ENCODE peak calls at places on chromosomes 2 and 18, in four cellular contexts. One of them, this sample, is unnamed.

GRCh38 chr2:112690853-112691390 is 29.9 kb upstream of the NT5DC4 start:
- DNase-seq in nephron progenitor cell: peak; percentile 34
- DNase-seq in fibroblast of the aortic adventitia: peak; percentile 38
- DNase-seq in activated CD8-positive, alpha-beta memory T cell treated with anti-CD3 and anti-CD28 coated beads for 4 hours: peak; percentile 49
- DNase-seq in this sample: peak; percentile 56

GRCh38 chr2:61272421-61273070 is 110.6 kb downstream of the C2orf74 start:
- DNase-seq in nephron progenitor cell: no peak
- DNase-seq in fibroblast of the aortic adventitia: peak; percentile 16
- DNase-seq in activated CD8-positive, alpha-beta memory T cell treated with anti-CD3 and anti-CD28 coated beads for 4 hours: no peak
- DNase-seq in this sample: no peak

GRCh38 chr2:196318517-196319377 is 147.4 kb upstream of the STK17B start:
- DNase-seq in nephron progenitor cell: no peak
- DNase-seq in fibroblast of the aortic adventitia: no peak
- DNase-seq in activated CD8-positive, alpha-beta memory T cell treated with anti-CD3 and anti-CD28 coated beads for 4 hours: no peak
- DNase-seq in this sample: no peak

GRCh38 chr2:19722486-19723420 is 179.0 kb downstream of the TTC32 start:
- DNase-seq in nephron progenitor cell: no peak
- DNase-seq in fibroblast of the aortic adventitia: no peak
- DNase-seq in activated CD8-positive, alpha-beta memory T cell treated with anti-CD3 and anti-CD28 coated beads for 4 hours: no peak
- DNase-seq in this sample: no peak

GRCh38 chr2:71933467-71934319 is 214.0 kb downstream of the CYP26B1 start:
- DNase-seq in nephron progenitor cell: no peak
- DNase-seq in fibroblast of the aortic adventitia: peak; percentile 66
- DNase-seq in activated CD8-positive, alpha-beta memory T cell treated with anti-CD3 and anti-CD28 coated beads for 4 hours: no peak
- DNase-seq in this sample: no peak

GRCh38 chr2:109231428-109231827 is 102.4 kb downstream of the SH3RF3 start:
- DNase-seq in nephron progenitor cell: no peak
- DNase-seq in fibroblast of the aortic adventitia: no peak
- DNase-seq in activated CD8-positive, alpha-beta memory T cell treated with anti-CD3 and anti-CD28 coated beads for 4 hours: no peak
- DNase-seq in this sample: no peak

GRCh38 chr18:13849791-13850190 is 25.8 kb downstream of the MC5R start:
- DNase-seq in nephron progenitor cell: no peak
- DNase-seq in fibroblast of the aortic adventitia: no peak
- DNase-seq in activated CD8-positive, alpha-beta memory T cell treated with anti-CD3 and anti-CD28 coated beads for 4 hours: no peak
- DNase-seq in this sample: no peak

GRCh38 chr2:12261993-12262680 is 454.6 kb upstream of the TRIB2 start:
- DNase-seq in nephron progenitor cell: no peak
- DNase-seq in fibroblast of the aortic adventitia: no peak
- DNase-seq in activated CD8-positive, alpha-beta memory T cell treated with anti-CD3 and anti-CD28 coated beads for 4 hours: no peak
- DNase-seq in this sample: peak; percentile 16

GRCh38 chr18:39380823-39381222 is 1815.2 kb upstream of the CELF4 start:
- DNase-seq in nephron progenitor cell: no peak
- DNase-seq in fibroblast of the aortic adventitia: no peak
- DNase-seq in activated CD8-positive, alpha-beta memory T cell treated with anti-CD3 and anti-CD28 coated beads for 4 hours: no peak
- DNase-seq in this sample: no peak

GRCh38 chr2:232658217-232658785 is 24.9 kb downstream of the EFHD1 start:
- DNase-seq in nephron progenitor cell: no peak
- DNase-seq in fibroblast of the aortic adventitia: no peak
- DNase-seq in activated CD8-positive, alpha-beta memory T cell treated with anti-CD3 and anti-CD28 coated beads for 4 hours: no peak
- DNase-seq in this sample: no peak

GRCh38 chr18:24176727-24177416 is 38.0 kb downstream of the CABYR start:
- DNase-seq in nephron progenitor cell: peak; percentile 72
- DNase-seq in fibroblast of the aortic adventitia: peak; percentile 57
- DNase-seq in activated CD8-positive, alpha-beta memory T cell treated with anti-CD3 and anti-CD28 coated beads for 4 hours: peak; percentile 9
- DNase-seq in this sample: peak; percentile 65

GRCh38 chr2:229713371-229714079 is 830 bp downstream of the DNER start:
- DNase-seq in nephron progenitor cell: peak; percentile 45
- DNase-seq in fibroblast of the aortic adventitia: no peak
- DNase-seq in activated CD8-positive, alpha-beta memory T cell treated with anti-CD3 and anti-CD28 coated beads for 4 hours: no peak
- DNase-seq in this sample: peak; percentile 29

GRCh38 chr2:31079665-31080064 is 58.6 kb downstream of the GALNT14 start:
- DNase-seq in nephron progenitor cell: peak; percentile 59
- DNase-seq in fibroblast of the aortic adventitia: no peak
- DNase-seq in activated CD8-positive, alpha-beta memory T cell treated with anti-CD3 and anti-CD28 coated beads for 4 hours: no peak
- DNase-seq in this sample: peak; percentile 45

GRCh38 chr18:23563377-23564043 is 22.8 kb downstream of the NPC1 start:
- DNase-seq in nephron progenitor cell: no peak
- DNase-seq in fibroblast of the aortic adventitia: peak; percentile 21
- DNase-seq in activated CD8-positive, alpha-beta memory T cell treated with anti-CD3 and anti-CD28 coated beads for 4 hours: no peak
- DNase-seq in this sample: no peak

GRCh38 chr2:17571681-17572080 is 31.2 kb downstream of the VSNL1 start:
- DNase-seq in nephron progenitor cell: no peak
- DNase-seq in fibroblast of the aortic adventitia: no peak
- DNase-seq in activated CD8-positive, alpha-beta memory T cell treated with anti-CD3 and anti-CD28 coated beads for 4 hours: no peak
- DNase-seq in this sample: no peak

GRCh38 chr2:158730621-158730905 is 64.6 kb upstream of the DAPL1 start:
- DNase-seq in nephron progenitor cell: no peak
- DNase-seq in fibroblast of the aortic adventitia: no peak
- DNase-seq in activated CD8-positive, alpha-beta memory T cell treated with anti-CD3 and anti-CD28 coated beads for 4 hours: no peak
- DNase-seq in this sample: no peak

GRCh38 chr2:225353579-225354085 is 45.9 kb upstream of the NYAP2 start:
- DNase-seq in nephron progenitor cell: no peak
- DNase-seq in fibroblast of the aortic adventitia: no peak
- DNase-seq in activated CD8-positive, alpha-beta memory T cell treated with anti-CD3 and anti-CD28 coated beads for 4 hours: no peak
- DNase-seq in this sample: no peak

GRCh38 chr2:44285237-44285636 is 10.0 kb downstream of the SLC3A1 start:
- DNase-seq in nephron progenitor cell: no peak
- DNase-seq in fibroblast of the aortic adventitia: no peak
- DNase-seq in activated CD8-positive, alpha-beta memory T cell treated with anti-CD3 and anti-CD28 coated beads for 4 hours: no peak
- DNase-seq in this sample: no peak

GRCh38 chr2:174764281-174765063 is at the start of gene CHRNA1:
- DNase-seq in nephron progenitor cell: no peak
- DNase-seq in fibroblast of the aortic adventitia: no peak
- DNase-seq in activated CD8-positive, alpha-beta memory T cell treated with anti-CD3 and anti-CD28 coated beads for 4 hours: no peak
- DNase-seq in this sample: no peak

GRCh38 chr2:106614511-106615291 is 127.5 kb downstream of the CD8B2 start:
- DNase-seq in nephron progenitor cell: no peak
- DNase-seq in fibroblast of the aortic adventitia: no peak
- DNase-seq in activated CD8-positive, alpha-beta memory T cell treated with anti-CD3 and anti-CD28 coated beads for 4 hours: no peak
- DNase-seq in this sample: no peak

GRCh38 chr2:7014201-7014640 is 97.0 kb downstream of the RNF144A start:
- DNase-seq in nephron progenitor cell: no peak
- DNase-seq in fibroblast of the aortic adventitia: peak; percentile 32
- DNase-seq in activated CD8-positive, alpha-beta memory T cell treated with anti-CD3 and anti-CD28 coated beads for 4 hours: no peak
- DNase-seq in this sample: peak; percentile 61

GRCh38 chr2:38274286-38275276 is 102.5 kb downstream of the ATL2 start:
- DNase-seq in nephron progenitor cell: peak; percentile 30
- DNase-seq in fibroblast of the aortic adventitia: peak; percentile 94
- DNase-seq in activated CD8-positive, alpha-beta memory T cell treated with anti-CD3 and anti-CD28 coated beads for 4 hours: no peak
- DNase-seq in this sample: peak; percentile 55

GRCh38 chr2:148259674-148260073 is 238.8 kb downstream of the MBD5 start:
- DNase-seq in nephron progenitor cell: no peak
- DNase-seq in fibroblast of the aortic adventitia: no peak
- DNase-seq in activated CD8-positive, alpha-beta memory T cell treated with anti-CD3 and anti-CD28 coated beads for 4 hours: no peak
- DNase-seq in this sample: peak; percentile 16

GRCh38 chr18:52750995-52751394 is 411.0 kb downstream of the DCC start:
- DNase-seq in nephron progenitor cell: no peak
- DNase-seq in fibroblast of the aortic adventitia: no peak
- DNase-seq in activated CD8-positive, alpha-beta memory T cell treated with anti-CD3 and anti-CD28 coated beads for 4 hours: no peak
- DNase-seq in this sample: no peak

GRCh38 chr18:1047406-1047805 is 142.7 kb downstream of the ADCYAP1 start:
- DNase-seq in nephron progenitor cell: no peak
- DNase-seq in fibroblast of the aortic adventitia: peak; percentile 7
- DNase-seq in activated CD8-positive, alpha-beta memory T cell treated with anti-CD3 and anti-CD28 coated beads for 4 hours: no peak
- DNase-seq in this sample: no peak

GRCh38 chr2:215002500-215002899 is 135.9 kb downstream of the ABCA12 start:
- DNase-seq in nephron progenitor cell: peak; percentile 23
- DNase-seq in fibroblast of the aortic adventitia: peak; percentile 53
- DNase-seq in activated CD8-positive, alpha-beta memory T cell treated with anti-CD3 and anti-CD28 coated beads for 4 hours: no peak
- DNase-seq in this sample: peak; percentile 36

GRCh38 chr2:43210467-43211303 is 15.7 kb downstream of the ZFP36L2 start:
- DNase-seq in nephron progenitor cell: no peak
- DNase-seq in fibroblast of the aortic adventitia: peak; percentile 86
- DNase-seq in activated CD8-positive, alpha-beta memory T cell treated with anti-CD3 and anti-CD28 coated beads for 4 hours: peak; percentile 13
- DNase-seq in this sample: no peak

GRCh38 chr2:48607307-48608014 is 10.2 kb upstream of the GTF2A1L start:
- DNase-seq in nephron progenitor cell: no peak
- DNase-seq in fibroblast of the aortic adventitia: peak; percentile 28
- DNase-seq in activated CD8-positive, alpha-beta memory T cell treated with anti-CD3 and anti-CD28 coated beads for 4 hours: no peak
- DNase-seq in this sample: no peak

GRCh38 chr2:32464441-32464840 is 107.6 kb downstream of the BIRC6 start:
- DNase-seq in nephron progenitor cell: no peak
- DNase-seq in fibroblast of the aortic adventitia: peak; percentile 24
- DNase-seq in activated CD8-positive, alpha-beta memory T cell treated with anti-CD3 and anti-CD28 coated beads for 4 hours: no peak
- DNase-seq in this sample: no peak

GRCh38 chr2:134621939-134622705 is 96.7 kb downstream of the TMEM163 start:
- DNase-seq in nephron progenitor cell: no peak
- DNase-seq in fibroblast of the aortic adventitia: peak; percentile 1
- DNase-seq in activated CD8-positive, alpha-beta memory T cell treated with anti-CD3 and anti-CD28 coated beads for 4 hours: no peak
- DNase-seq in this sample: no peak

GRCh38 chr2:6073260-6074141 is 381.3 kb downstream of the SOX11 start:
- DNase-seq in nephron progenitor cell: peak; percentile 17
- DNase-seq in fibroblast of the aortic adventitia: no peak
- DNase-seq in activated CD8-positive, alpha-beta memory T cell treated with anti-CD3 and anti-CD28 coated beads for 4 hours: no peak
- DNase-seq in this sample: no peak

GRCh38 chr2:232341061-232341738 is 37.4 kb upstream of the ALPP start:
- DNase-seq in nephron progenitor cell: no peak
- DNase-seq in fibroblast of the aortic adventitia: no peak
- DNase-seq in activated CD8-positive, alpha-beta memory T cell treated with anti-CD3 and anti-CD28 coated beads for 4 hours: no peak
- DNase-seq in this sample: no peak

GRCh38 chr2:168320267-168320666 is 72.9 kb upstream of the STK39 start:
- DNase-seq in nephron progenitor cell: no peak
- DNase-seq in fibroblast of the aortic adventitia: no peak
- DNase-seq in activated CD8-positive, alpha-beta memory T cell treated with anti-CD3 and anti-CD28 coated beads for 4 hours: no peak
- DNase-seq in this sample: no peak

This sample was measured in BE2C.